ENCODE peak calls at places on chromosomes 11 and 22, in nine cellular contexts. V, D, R, Q, G, N, E, Y and S are unnamed samples.

GRCh38 chr11:111926505-111927391 is 8.0 kb downstream of the C11orf52 start:
- DNase-seq in D (peak; percentile 97), R (peak; percentile 97), Q (peak; percentile 98), V (peak; percentile 95), G (peak; percentile 98), N (peak; percentile 99), E (peak; percentile 97), Y (peak; percentile 96), S (peak; percentile 91)

GRCh38 chr11:119055901-119056300 is 1.1 kb downstream of the HYOU1 start:
- DNase-seq in G (no peak), R (no peak), V (peak; percentile 35), D (no peak), Q (peak; percentile 17), Y (peak; percentile 4), E (no peak), N (peak; percentile 52), S (no peak)

GRCh38 chr22:45096256-45096907 is 67.3 kb upstream of the NUP50 start:
- DNase-seq in Q (peak; percentile 70), V (peak; percentile 71), D (no peak), E (peak; percentile 37), N (peak; percentile 72), R (peak; percentile 31), Y (peak; percentile 10), G (no peak), S (no peak)

GRCh38 chr11:86695391-86695790 is 23.0 kb upstream of the ME3 start:
- DNase-seq in D (no peak), R (no peak), N (peak; percentile 20), V (no peak), Y (no peak), Q (no peak), E (no peak), G (no peak), S (peak; percentile 59)

GRCh38 chr11:120512727-120513435 is 1.3 kb downstream of the GRIK4 start:
- DNase-seq in D (no peak), G (no peak), R (no peak), E (no peak), Q (no peak), V (no peak), Y (no peak), N (peak; percentile 26), S (no peak)

GRCh38 chr22:24474649-24475048 is 20.5 kb upstream of the UPB1 start:
- DNase-seq in Q (no peak), Y (no peak), V (peak; percentile 32), G (no peak), N (no peak), E (no peak), D (no peak), R (no peak), S (no peak)

GRCh38 chr11:125414121-125414520 is 81.9 kb downstream of the FEZ1 start:
- DNase-seq in N (no peak), V (no peak), D (no peak), G (no peak), Y (no peak), Q (no peak), E (no peak), R (no peak), S (no peak)

GRCh38 chr22:21981874-21982273 is 713 bp downstream of the TOP3B start:
- DNase-seq in R (no peak), V (no peak), G (no peak), Y (no peak), D (no peak), N (no peak), Q (no peak), E (no peak), S (no peak)

GRCh38 chr11:120027546-120028180 is 110.2 kb downstream of the TRIM29 start:
- DNase-seq in G (no peak), Y (no peak), V (no peak), D (no peak), E (no peak), N (no peak), R (no peak), Q (no peak), S (no peak)

GRCh38 chr11:70952171-70952570 is 300.2 kb downstream of the SHANK2 start:
- DNase-seq in D (no peak), E (no peak), V (no peak), R (no peak), Y (no peak), Q (no peak), N (no peak), G (no peak), S (no peak)

GRCh38 chr11:3022982-3023381 is 30.9 kb upstream of the NAP1L4 start:
- DNase-seq in N (peak; percentile 26), G (peak; percentile 1), Y (no peak), R (no peak), D (no peak), Q (no peak), V (peak; percentile 85), E (no peak), S (peak; percentile 82)

GRCh38 chr22:24117942-24118341 is 63.3 kb upstream of the SUSD2 start:
- DNase-seq in E (no peak), R (no peak), D (no peak), Y (no peak), V (no peak), N (no peak), Q (peak; percentile 30), G (no peak), S (no peak)

GRCh38 chr11:28110839-28111235 is 2.6 kb downstream of the METTL15 start:
- DNase-seq in Q (no peak), D (no peak), G (no peak), Y (no peak), V (peak; percentile 41), E (no peak), N (no peak), R (no peak), S (no peak)

GRCh38 chr11:28110108-28110838 is 2.1 kb downstream of the METTL15 start:
- DNase-seq in D (peak; percentile 67), R (peak; percentile 68), Q (peak; percentile 75), G (peak; percentile 75), N (peak; percentile 71), Y (peak; percentile 41), V (peak; percentile 83), E (peak; percentile 68), S (no peak)

GRCh38 chr11:28107331-28107725 is 628 bp downstream of the KIF18A start:
- DNase-seq in Y (no peak), R (no peak), N (peak; percentile 19), V (no peak), G (no peak), Q (peak; percentile 23), D (no peak), E (no peak), S (no peak)

GRCh38 chr11:28107726-28108618 is at the start of the genes KIF18A and METTL15:
- DNase-seq in Y (peak; percentile 96), Q (peak; percentile 96), R (peak; percentile 100), G (peak; percentile 100), N (peak; percentile 99), D (peak; percentile 100), V (peak; percentile 98), E (peak; percentile 99), S (peak; percentile 98)

DNA sequence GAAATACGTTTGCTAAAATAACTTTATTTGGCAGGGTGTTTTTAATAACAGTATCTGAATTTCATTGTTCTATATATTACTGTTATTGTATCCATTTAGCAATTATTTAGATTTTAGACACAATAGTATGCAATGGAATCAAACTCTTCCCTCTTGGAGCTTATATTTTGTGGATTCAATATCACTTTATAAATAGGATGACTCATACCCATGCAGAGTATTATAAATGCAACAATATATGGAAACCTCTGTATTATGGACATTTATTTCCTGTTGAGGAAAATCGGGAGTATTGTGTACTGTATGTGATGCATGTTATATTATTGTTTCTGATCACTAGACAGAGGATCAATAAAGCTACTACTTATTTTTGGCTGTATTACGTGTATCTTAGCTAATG is 721 bp downstream of the METTL15 start:
- DNase-seq in Y (no peak), G (no peak), D (no peak), N (no peak), R (no peak), V (no peak), E (no peak), Q (no peak), S (no peak)
- H3K4me3 ChIP-seq in Y (no peak overlapping the region), G (peak overlapping the region; percentile 36), D (peak overlapping the region; percentile 70), N (peak overlapping the region; percentile 75), R (peak overlapping the region; percentile 43), V (peak overlapping the region; percentile 75), E (peak overlapping the region; percentile 59), Q (peak overlapping the region; percentile 78), S (peak overlapping the region; percentile 87)

GRCh38 chr22:30054764-30055069 is 25.5 kb upstream of the HORMAD2 start:
- DNase-seq in Q (no peak), V (peak; percentile 34), D (no peak), R (no peak), N (no peak), E (no peak), G (no peak), Y (no peak), S (no peak)

GRCh38 chr22:30062256-30062655 is 18.0 kb upstream of the HORMAD2 start:
- DNase-seq in Y (no peak), G (no peak), E (no peak), V (no peak), D (no peak), Q (no peak), N (no peak), R (no peak), S (no peak)

GRCh38 chr22:30054067-30054763 is 26.0 kb upstream of the HORMAD2 start:
- DNase-seq in D (no peak), G (no peak), N (no peak), R (no peak), V (no peak), Y (no peak), Q (no peak), E (no peak), S (no peak)

GRCh38 chr22:30056015-30056414 is 24.2 kb upstream of the HORMAD2 start:
- DNase-seq in N (no peak), V (peak; percentile 59), G (no peak), Y (no peak), Q (no peak), R (no peak), E (no peak), D (no peak), S (no peak)

GRCh38 chr22:30057375-30057774 is 22.9 kb upstream of the HORMAD2 start:
- DNase-seq in Q (no peak), N (no peak), D (no peak), V (no peak), E (no peak), G (no peak), R (no peak), Y (no peak), S (no peak)
- H3K4me3 ChIP-seq in Q (no peak overlapping the region), N (no peak overlapping the region), D (no peak overlapping the region), V (no peak overlapping the region), E (no peak overlapping the region), G (no peak overlapping the region), R (no peak overlapping the region), Y (no peak overlapping the region), S (no peak overlapping the region)

GRCh38 chr11:34978236-34979191 is 62.1 kb downstream of the PDHX start:
- DNase-seq in R (no peak), D (no peak), Q (no peak), G (no peak), Y (no peak), E (no peak), V (no peak), N (no peak), S (no peak)
- H3K4me3 ChIP-seq in R (no peak overlapping the region), D (no peak overlapping the region), Q (no peak overlapping the region), G (no peak overlapping the region), Y (no peak overlapping the region), E (no peak overlapping the region), V (no peak overlapping the region), N (peak overlapping the region; percentile 23), S (no peak overlapping the region)

DNA sequence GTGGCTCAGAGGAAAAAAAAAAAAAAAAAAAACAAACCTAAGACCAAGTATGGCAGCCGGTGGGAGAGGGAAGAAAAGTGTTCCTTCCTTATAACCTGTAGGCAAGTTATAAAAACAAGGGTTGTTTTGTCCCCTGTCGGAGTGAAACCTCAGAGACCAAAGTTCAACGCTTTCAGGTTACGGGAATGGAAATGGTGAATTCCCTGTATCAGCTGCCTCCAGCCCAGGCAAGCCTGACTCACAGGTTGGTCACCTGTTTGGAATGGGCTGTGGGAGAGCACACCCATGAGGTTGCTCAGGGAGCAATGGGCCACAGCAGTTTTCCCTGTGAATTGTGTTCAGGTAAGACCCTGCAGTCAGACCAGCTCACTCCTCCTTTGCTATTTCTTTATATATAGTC is 138.9 kb downstream of the ETS1 start:
- DNase-seq in G (peak; percentile 77), R (no peak), N (peak; percentile 100), Y (no peak), Q (no peak), D (no peak), V (peak; percentile 27), E (peak; percentile 86), S (no peak)
- H3K4me3 ChIP-seq in G (no peak overlapping the region), R (no peak overlapping the region), N (peak overlapping the region; percentile 43), Y (no peak overlapping the region), Q (no peak overlapping the region), D (no peak overlapping the region), V (no peak overlapping the region), E (no peak overlapping the region), S (no peak overlapping the region)